ENCODE peak calls at places on chromosomes 11 and 22, in five cellular contexts. One of them, this sample, is unnamed.
A peak's percentile ranks its signal among the peaks of the same experiment; 100 is the strongest.

GRCh38 chr11:46727952-46728658 is 9.1 kb downstream of the F2 start:
- DNase-seq in transverse colon: no peak
- DNase-seq in stomach: no peak
- DNase-seq in SK-N-SH: no peak
- DNase-seq in spleen: peak; percentile 54
- DNase-seq in this sample: no peak

GRCh38 chr22:39511226-39511625 is 9.1 kb upstream of the ATF4 start:
- DNase-seq in transverse colon: no peak
- DNase-seq in stomach: no peak
- DNase-seq in SK-N-SH: no peak
- DNase-seq in spleen: no peak
- DNase-seq in this sample: no peak

GRCh38 chr11:43952401-43953342 is 10.2 kb downstream of the C11orf96 start:
- DNase-seq in transverse colon: no peak
- DNase-seq in stomach: no peak
- DNase-seq in SK-N-SH: no peak
- DNase-seq in spleen: no peak
- DNase-seq in this sample: no peak

GRCh38 chr22:20399866-20400605 is 6.1 kb downstream of the ZNF74 start:
- DNase-seq in transverse colon: no peak
- DNase-seq in stomach: no peak
- DNase-seq in SK-N-SH: no peak
- DNase-seq in spleen: no peak
- DNase-seq in this sample: no peak

GRCh38 chr11:96366024-96366423 is 23.0 kb upstream of the MAML2 start:
- DNase-seq in transverse colon: no peak
- DNase-seq in stomach: no peak
- DNase-seq in SK-N-SH: no peak
- DNase-seq in spleen: no peak
- DNase-seq in this sample: no peak

GRCh38 chr11:102974552-102975280 is 19.2 kb upstream of the MMP13 start:
- DNase-seq in transverse colon: no peak
- DNase-seq in stomach: peak; percentile 53
- DNase-seq in SK-N-SH: no peak
- DNase-seq in spleen: no peak
- DNase-seq in this sample: peak; percentile 72

GRCh38 chr11:70772950-70773349 is 374.6 kb downstream of the CTTN start:
- DNase-seq in transverse colon: no peak
- DNase-seq in stomach: no peak
- DNase-seq in SK-N-SH: no peak
- DNase-seq in spleen: peak; percentile 45
- DNase-seq in this sample: no peak

GRCh38 chr11:66126808-66127555 is 56.9 kb downstream of the PACS1 start:
- DNase-seq in transverse colon: peak; percentile 42
- DNase-seq in stomach: peak; percentile 56
- DNase-seq in SK-N-SH: no peak
- DNase-seq in spleen: peak; percentile 81
- DNase-seq in this sample: no peak

GRCh38 chr22:38735126-38735464 is 20.7 kb downstream of the SUN2 start:
- DNase-seq in transverse colon: no peak
- DNase-seq in stomach: no peak
- DNase-seq in SK-N-SH: no peak
- DNase-seq in spleen: peak; percentile 63
- DNase-seq in this sample: no peak

GRCh38 chr11:1514349-1515061 is 27.9 kb upstream of the MOB2 start:
- DNase-seq in transverse colon: no peak
- DNase-seq in stomach: no peak
- DNase-seq in SK-N-SH: peak; percentile 14
- DNase-seq in spleen: peak; percentile 72
- DNase-seq in this sample: peak; percentile 51

GRCh38 chr22:38338772-38339379 is 21.6 kb upstream of the CSNK1E start:
- DNase-seq in transverse colon: peak; percentile 1
- DNase-seq in stomach: no peak
- DNase-seq in SK-N-SH: no peak
- DNase-seq in spleen: peak; percentile 13
- DNase-seq in this sample: no peak

GRCh38 chr11:106275151-106275550 is 197.7 kb downstream of the AASDHPPT start:
- DNase-seq in transverse colon: no peak
- DNase-seq in stomach: no peak
- DNase-seq in SK-N-SH: no peak
- DNase-seq in spleen: no peak
- DNase-seq in this sample: no peak

GRCh38 chr11:126716456-126717083 is 284.0 kb downstream of the KIRREL3 start:
- DNase-seq in transverse colon: peak; percentile 55
- DNase-seq in stomach: peak; percentile 67
- DNase-seq in SK-N-SH: peak; percentile 75
- DNase-seq in spleen: no peak
- DNase-seq in this sample: no peak

GRCh38 chr11:68090706-68091105 is 30.5 kb downstream of the CHKA start:
- DNase-seq in transverse colon: peak; percentile 43
- DNase-seq in stomach: no peak
- DNase-seq in SK-N-SH: no peak
- DNase-seq in spleen: no peak
- DNase-seq in this sample: no peak

GRCh38 chr11:64036081-64037026 is 623 bp downstream of the FLRT1 start:
- DNase-seq in transverse colon: no peak
- DNase-seq in stomach: no peak
- DNase-seq in SK-N-SH: peak; percentile 73
- DNase-seq in spleen: no peak
- DNase-seq in this sample: no peak

GRCh38 chr22:11253000-11253511 is 4274.9 kb upstream of the OR11H1 start:
- DNase-seq in transverse colon: no peak
- DNase-seq in stomach: no peak
- DNase-seq in SK-N-SH: no peak
- DNase-seq in spleen: peak; percentile 73
- DNase-seq in this sample: peak; percentile 63

GRCh38 chr22:38853149-38853548 is 9.3 kb upstream of the NPTXR start:
- DNase-seq in transverse colon: no peak
- DNase-seq in stomach: no peak
- DNase-seq in SK-N-SH: no peak
- DNase-seq in spleen: no peak
- DNase-seq in this sample: no peak

GRCh38 chr11:101430236-101430635 is 153.6 kb downstream of the TRPC6 start:
- DNase-seq in transverse colon: no peak
- DNase-seq in stomach: no peak
- DNase-seq in SK-N-SH: no peak
- DNase-seq in spleen: no peak
- DNase-seq in this sample: no peak

GRCh38 chr22:17998913-17999312 is 25.4 kb downstream of the MICAL3 start:
- DNase-seq in transverse colon: no peak
- DNase-seq in stomach: no peak
- DNase-seq in SK-N-SH: no peak
- DNase-seq in spleen: no peak
- DNase-seq in this sample: no peak

GRCh38 chr11:130817608-130817944 is 98.7 kb downstream of the SNX19 start:
- DNase-seq in transverse colon: no peak
- DNase-seq in stomach: no peak
- DNase-seq in SK-N-SH: no peak
- DNase-seq in spleen: no peak
- DNase-seq in this sample: no peak

GRCh38 chr11:73907191-73907590 is 30.4 kb downstream of the PAAF1 start:
- DNase-seq in transverse colon: no peak
- DNase-seq in stomach: no peak
- DNase-seq in SK-N-SH: no peak
- DNase-seq in spleen: no peak
- DNase-seq in this sample: no peak

GRCh38 chr11:133900176-133901105 is 55.1 kb upstream of the SPATA19 start:
- DNase-seq in transverse colon: no peak
- DNase-seq in stomach: peak; percentile 23
- DNase-seq in SK-N-SH: no peak
- DNase-seq in spleen: no peak
- DNase-seq in this sample: peak; percentile 11

GRCh38 chr11:32388871-32389770 is 46.2 kb downstream of the WT1 start:
- DNase-seq in transverse colon: no peak
- DNase-seq in stomach: no peak
- DNase-seq in SK-N-SH: no peak
- DNase-seq in spleen: no peak
- DNase-seq in this sample: no peak

GRCh38 chr11:32390712-32391111 is 44.6 kb downstream of the WT1 start:
- DNase-seq in transverse colon: no peak
- DNase-seq in stomach: no peak
- DNase-seq in SK-N-SH: no peak
- DNase-seq in spleen: no peak
- DNase-seq in this sample: no peak

GRCh38 chr11:32391965-32392553 is 43.3 kb downstream of the WT1 start:
- DNase-seq in transverse colon: no peak
- DNase-seq in stomach: no peak
- DNase-seq in SK-N-SH: no peak
- DNase-seq in spleen: no peak
- DNase-seq in this sample: no peak

GRCh38 chr11:32392840-32393239 is 42.5 kb downstream of the WT1 start:
- DNase-seq in transverse colon: no peak
- DNase-seq in stomach: no peak
- DNase-seq in SK-N-SH: no peak
- DNase-seq in spleen: no peak
- DNase-seq in this sample: no peak

DNA sequence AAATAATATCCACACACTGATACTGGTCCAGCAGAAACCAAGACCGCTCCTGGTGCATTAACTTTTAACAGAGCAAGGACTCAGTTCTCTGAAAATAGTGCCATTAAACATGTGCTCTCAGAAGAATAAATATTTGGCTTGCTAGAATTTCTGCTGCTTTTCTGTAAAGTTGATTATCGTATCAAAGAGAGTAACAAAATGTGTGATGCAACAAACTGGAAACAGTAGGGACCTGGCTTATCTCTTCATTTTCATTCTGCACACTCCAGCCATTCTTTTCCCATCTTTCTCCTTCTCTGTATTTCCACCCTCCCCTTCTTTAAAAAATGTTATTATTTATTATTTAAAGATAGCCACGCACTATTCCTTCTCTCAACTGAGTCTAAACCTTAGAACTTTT is 43.9 kb downstream of the WT1 start:
- DNase-seq in transverse colon: no peak
- DNase-seq in stomach: no peak
- DNase-seq in SK-N-SH: no peak
- DNase-seq in spleen: no peak
- DNase-seq in this sample: no peak
- H3K27ac ChIP-seq in transverse colon: no peak overlapping the region
- H3K27ac ChIP-seq in stomach: no peak overlapping the region
- H3K27ac ChIP-seq in SK-N-SH: no peak overlapping the region
- H3K27ac ChIP-seq in spleen: no peak overlapping the region
- H3K27ac ChIP-seq in this sample: no peak overlapping the region

GRCh38 chr11:8309862-8310261 is 46.2 kb upstream of the LMO1 start:
- DNase-seq in transverse colon: no peak
- DNase-seq in stomach: no peak
- DNase-seq in SK-N-SH: peak; percentile 47
- DNase-seq in spleen: no peak
- DNase-seq in this sample: peak; percentile 5
- TF ChIP-seq CTCF in transverse colon: no peak
- TF ChIP-seq CTCF in stomach: no peak
- TF ChIP-seq CTCF in SK-N-SH: no peak
- TF ChIP-seq CTCF in spleen: no peak
- TF ChIP-seq CTCF in this sample: peak; percentile 18

GRCh38 chr22:42064629-42065028 is 6.0 kb downstream of the NAGA start:
- DNase-seq in transverse colon: peak; percentile 54
- DNase-seq in stomach: no peak
- DNase-seq in SK-N-SH: no peak
- DNase-seq in spleen: no peak
- DNase-seq in this sample: no peak
- H3K36me3 ChIP-seq in transverse colon: peaks cover 32% of the 10 kb centered on the region
- H3K36me3 ChIP-seq in stomach: peaks cover 90% of the 10 kb centered on the region
- H3K36me3 ChIP-seq in SK-N-SH: no peaks in the 10 kb centered on the region
- H3K36me3 ChIP-seq in spleen: peaks cover 86% of the 10 kb centered on the region
- H3K36me3 ChIP-seq in this sample: peaks cover 11% of the 10 kb centered on the region

GRCh38 chr11:10503217-10503616 is 37.8 kb downstream of the RNF141 start:
- DNase-seq in transverse colon: no peak
- DNase-seq in stomach: no peak
- DNase-seq in SK-N-SH: no peak
- DNase-seq in spleen: no peak
- DNase-seq in this sample: no peak
- H3K27ac ChIP-seq in transverse colon: peak overlapping the region; percentile 20
- H3K27ac ChIP-seq in stomach: peak overlapping the region; percentile 67
- H3K27ac ChIP-seq in SK-N-SH: no peak overlapping the region
- H3K27ac ChIP-seq in spleen: peak overlapping the region; percentile 84
- H3K27ac ChIP-seq in this sample: no peak overlapping the region

DNA sequence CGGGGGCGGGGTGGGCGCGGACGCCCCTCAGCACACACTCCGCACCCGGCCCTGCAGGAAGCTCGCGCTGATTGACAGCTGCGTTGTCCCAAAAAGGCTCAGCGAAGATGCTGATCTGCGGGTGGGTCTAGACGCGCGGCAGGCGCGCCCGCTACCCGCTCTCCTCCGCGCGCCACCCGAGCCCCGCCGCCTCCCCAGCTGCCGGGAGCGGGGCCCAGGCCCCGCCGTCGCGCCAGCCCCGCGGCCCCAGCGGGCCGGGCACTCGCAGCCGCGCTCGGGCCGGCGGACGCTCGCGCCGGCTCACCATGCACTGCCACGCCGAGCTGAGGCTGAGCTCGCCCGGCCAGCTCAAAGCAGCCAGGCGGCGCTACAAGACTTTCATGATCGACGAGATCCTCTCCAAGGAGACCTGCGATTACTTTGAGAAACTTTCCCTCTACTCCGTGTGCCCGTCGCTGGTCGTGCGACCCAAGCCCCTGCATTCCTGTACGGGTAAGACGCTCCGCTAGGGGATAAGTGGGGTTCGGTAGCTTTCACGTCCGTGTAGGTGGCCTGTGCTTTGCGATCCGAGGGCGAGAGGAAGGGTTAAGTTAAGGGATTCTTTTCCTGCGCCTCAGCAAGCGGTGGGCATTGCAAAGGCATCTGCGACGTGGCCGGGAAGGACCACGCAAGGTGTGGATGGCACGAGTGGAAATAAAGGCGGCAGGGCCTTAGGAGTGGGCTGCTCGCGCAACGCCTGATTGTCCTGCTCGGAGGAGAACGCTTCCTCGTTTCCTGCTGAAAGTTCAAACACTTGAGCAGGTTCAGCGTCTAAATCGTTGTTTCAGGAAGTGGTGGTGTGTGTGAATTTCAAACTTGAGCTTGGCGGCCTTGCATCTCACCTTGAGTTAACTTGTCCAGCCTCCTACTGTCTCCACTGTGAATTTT is at the start of gene BARX2:
- DNase-seq in transverse colon: peak; percentile 79
- DNase-seq in stomach: peak; percentile 82
- DNase-seq in SK-N-SH: peak; percentile 70
- DNase-seq in spleen: no peak
- DNase-seq in this sample: peak; percentile 67
- TF ChIP-seq CTCF in transverse colon: peak; percentile 38
- TF ChIP-seq CTCF in stomach: no peak
- TF ChIP-seq CTCF in SK-N-SH: peak; percentile 49
- TF ChIP-seq CTCF in spleen: no peak
- TF ChIP-seq CTCF in this sample: peak; percentile 78

DNA sequence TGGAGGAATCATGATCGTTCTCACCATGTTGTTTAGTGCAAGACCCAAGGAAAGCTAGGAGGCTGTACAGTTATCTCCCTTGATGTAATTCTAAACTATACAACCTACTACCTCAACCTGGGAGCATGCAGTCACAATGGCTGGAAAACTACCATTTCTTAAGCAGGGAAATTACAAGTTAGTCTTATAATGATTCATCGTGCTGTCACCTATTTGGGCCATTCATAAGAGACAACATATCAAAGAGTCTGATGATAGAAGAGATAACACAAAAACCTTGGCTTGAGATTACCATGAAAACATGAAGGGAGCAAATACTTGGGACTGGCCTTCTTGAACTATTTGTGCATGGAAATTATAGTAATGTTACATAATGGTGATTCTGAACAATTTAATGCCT is 30.5 kb upstream of the BLID start:
- DNase-seq in transverse colon: no peak
- DNase-seq in stomach: no peak
- DNase-seq in SK-N-SH: no peak
- DNase-seq in spleen: no peak
- DNase-seq in this sample: no peak
- H3K36me3 ChIP-seq in transverse colon: no peaks in the 10 kb centered on the region
- H3K36me3 ChIP-seq in stomach: no peaks in the 10 kb centered on the region
- H3K36me3 ChIP-seq in SK-N-SH: peaks cover 89% of the 10 kb centered on the region
- H3K36me3 ChIP-seq in spleen: no peaks in the 10 kb centered on the region
- H3K36me3 ChIP-seq in this sample: peaks cover 95% of the 10 kb centered on the region

This sample was measured in RWPE2.